ENCODE peak calls at places on chromosomes 16 and 17, in five cellular contexts. R is GM12878, S is HepG2, B is upper lobe of left lung, M is K562. I is an unnamed sample.

GRCh38 chr16:89334988-89335802 is 117.7 kb downstream of the ZNF778 start:
- ATAC-seq in B (peak; percentile 12), S (no peak), M (peak; percentile 19), R (peak; percentile 50), I (peak; percentile 13)

GRCh38 chr16:17397499-17397891 is 73.3 kb downstream of the XYLT1 start:
- ATAC-seq in R (no peak), B (peak; percentile 82), S (peak; percentile 63), M (peak; percentile 42), I (peak; percentile 69)

GRCh38 chr16:46673320-46674013 is 15.5 kb downstream of the VPS35 start:
- ATAC-seq in B (peak; percentile 92), M (peak; percentile 100), R (peak; percentile 99), S (peak; percentile 100), I (peak; percentile 53)

GRCh38 chr16:14572535-14572934 is 57.5 kb downstream of the PARN start:
- ATAC-seq in R (no peak), S (no peak), B (no peak), M (no peak), I (no peak)

GRCh38 chr17:57557363-57557762 is 187.7 kb downstream of the CCDC182 start:
- ATAC-seq in B (no peak), M (no peak), S (no peak), R (no peak), I (no peak)

GRCh38 chr17:56629450-56630187 is 36.1 kb downstream of the NOG start:
- ATAC-seq in B (no peak), S (peak; percentile 99), M (peak; percentile 93), R (peak; percentile 74), I (no peak)

GRCh38 chr17:10699861-10700260 is 2.5 kb downstream of the ADPRM start:
- ATAC-seq in S (no peak), M (no peak), R (no peak), B (no peak), I (no peak)

GRCh38 chr17:76578376-76578775 is 7.3 kb downstream of the ST6GALNAC2 start:
- ATAC-seq in B (peak; percentile 52), R (no peak), M (peak; percentile 63), S (no peak), I (no peak)

GRCh38 chr17:73823684-73824083 is 179.4 kb upstream of the SDK2 start:
- ATAC-seq in M (no peak), S (no peak), B (no peak), R (peak; percentile 30), I (no peak)

GRCh38 chr16:10629592-10629963 is 49.2 kb upstream of the EMP2 start:
- ATAC-seq in S (peak; percentile 73), B (no peak), R (peak; percentile 27), M (peak; percentile 90), I (no peak)

GRCh38 chr17:8859029-8859803 is 8.3 kb downstream of the PIK3R6 start:
- ATAC-seq in S (no peak), B (no peak), M (no peak), R (peak; percentile 22), I (no peak)

DNA sequence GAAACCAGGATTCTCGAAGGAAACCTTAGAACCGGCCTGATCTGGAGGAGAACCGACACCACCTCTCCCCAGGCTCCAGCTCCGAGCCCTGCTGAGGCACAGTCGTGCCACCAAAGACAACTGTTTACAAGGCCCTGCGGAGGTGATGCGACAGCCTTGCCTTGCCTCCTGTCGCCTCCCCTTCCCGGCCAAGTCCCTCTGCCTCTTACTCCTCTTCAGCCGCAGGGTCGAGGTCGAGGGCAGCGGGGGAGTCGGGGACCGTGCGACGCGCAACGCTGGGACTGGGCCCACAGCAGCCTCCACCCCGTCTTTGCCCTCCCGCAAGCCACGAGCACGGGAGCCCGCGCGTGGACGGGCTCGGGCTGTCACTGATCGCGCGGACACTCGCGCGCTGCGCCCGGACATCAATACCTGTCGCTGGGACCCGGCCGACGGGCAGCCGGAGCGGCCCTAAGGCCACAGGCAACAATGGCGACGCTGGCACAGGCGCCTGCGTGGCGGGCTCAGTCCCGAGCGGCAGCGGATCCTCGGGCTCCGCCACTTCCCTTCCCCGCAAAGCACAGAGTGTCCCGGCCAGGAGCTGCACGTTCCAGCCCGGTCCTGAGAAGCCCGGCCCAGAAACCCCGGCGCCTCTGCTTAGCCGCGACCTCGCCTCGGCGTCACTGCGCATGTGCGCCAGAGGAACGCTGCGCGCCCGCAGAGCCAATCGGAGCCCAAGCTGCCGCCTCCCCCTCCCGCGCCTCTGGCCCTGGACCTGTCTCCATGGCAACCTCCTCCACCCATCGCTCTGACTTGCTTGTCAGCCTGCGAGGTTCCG is at the start of gene ZNF287:
- ATAC-seq in B (peak; percentile 94), R (peak; percentile 99), M (peak; percentile 84), S (no peak), I (peak; percentile 99)
- TF ChIP-seq EP300 in B (no peak), R (no peak), M (no peak), S (no peak), I (no peak)

DNA sequence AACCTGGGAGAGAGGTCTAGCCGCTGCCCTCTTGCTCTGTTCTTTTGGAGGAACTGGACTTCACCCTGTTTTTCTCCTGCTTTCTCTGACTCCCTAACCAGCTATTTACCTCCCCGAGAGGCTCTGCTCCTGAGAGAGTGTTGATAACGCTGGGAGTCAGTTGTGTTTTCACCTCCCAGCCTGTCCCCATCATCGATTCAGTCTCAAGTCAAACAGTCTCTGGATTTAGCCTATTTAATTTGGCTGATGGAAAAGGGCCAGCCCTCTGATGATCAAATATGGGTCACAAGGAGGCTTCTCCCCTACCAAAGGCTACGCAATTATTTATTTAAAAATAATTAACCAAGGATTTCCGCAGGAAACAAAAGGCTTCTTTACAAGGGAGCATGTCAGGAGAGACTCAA is 31.8 kb downstream of the HNF1B start:
- ATAC-seq in R (no peak), B (no peak), S (peak; percentile 18), M (no peak), I (no peak)
- TF ChIP-seq POLR2AphosphoS5 in R (no peak), B (no peak), S (no peak), M (no peak), I (no peak)

GRCh38 chr17:67044016-67044772 is at the start of gene CACNG1:
- ATAC-seq in B (no peak), S (no peak), M (no peak), R (no peak), I (no peak)

GRCh38 chr17:67049025-67049739 is 4.8 kb downstream of the CACNG1 start:
- ATAC-seq in R (no peak), M (no peak), B (no peak), S (no peak), I (no peak)

GRCh38 chr17:67044940-67045339 is 586 bp downstream of the CACNG1 start:
- ATAC-seq in R (no peak), B (no peak), S (peak; percentile 16), M (no peak), I (no peak)

GRCh38 chr17:67047382-67047781 is 3.0 kb downstream of the CACNG1 start:
- ATAC-seq in B (no peak), M (no peak), R (no peak), S (peak; percentile 51), I (no peak)

DNA sequence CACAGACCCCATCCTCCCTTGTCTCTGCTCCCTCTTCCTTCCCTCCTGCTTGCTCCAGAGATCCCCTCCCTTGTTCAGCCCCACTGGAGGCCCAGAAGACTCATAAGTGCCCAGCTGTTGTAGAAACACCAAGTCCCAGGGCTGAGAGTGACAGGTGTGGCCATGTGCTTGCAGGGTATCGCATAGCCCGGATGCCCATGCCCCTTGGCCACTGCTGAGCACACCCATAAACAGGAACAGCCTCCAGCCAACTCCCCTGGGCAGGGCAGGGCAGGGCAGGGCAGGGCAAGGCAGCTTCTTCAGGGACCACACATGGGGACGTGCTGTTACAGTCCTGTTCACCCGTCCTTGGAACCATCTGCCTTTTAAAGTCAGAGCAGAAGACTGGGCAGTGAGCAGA is 2.0 kb downstream of the CACNG1 start:
- ATAC-seq in R (no peak), B (no peak), M (no peak), S (no peak), I (no peak)
- TF ChIP-seq EP300 in R (no peak), B (no peak), M (no peak), S (no peak), I (no peak)

GRCh38 chr17:4476512-4477070 is 22.1 kb upstream of the SPNS2 start:
- ATAC-seq in S (no peak), R (no peak), B (peak; percentile 56), M (no peak), I (peak; percentile 13)
- TF ChIP-seq POLR2AphosphoS5 in S (no peak), R (no peak), B (no peak), M (no peak), I (no peak)

GRCh38 chr17:18124346-18125126 is 16.0 kb downstream of the MYO15A start:
- ATAC-seq in B (no peak), S (no peak), M (peak; percentile 28), R (no peak), I (no peak)
- TF ChIP-seq EP300 in B (no peak), S (no peak), M (no peak), R (no peak), I (no peak)

GRCh38 chr16:65731840-65732239 is 610.0 kb upstream of the CDH11 start:
- ATAC-seq in M (no peak), B (no peak), S (no peak), R (no peak), I (no peak)
- TF ChIP-seq POLR2AphosphoS5 in M (no peak), B (no peak), S (no peak), R (no peak), I (no peak)

GRCh38 chr16:27326738-27327585 is 13.2 kb downstream of the IL4R start:
- ATAC-seq in R (peak; percentile 77), S (peak; percentile 78), M (no peak), B (peak; percentile 90), I (peak; percentile 88)
- TF ChIP-seq EP300 in R (no peak), S (no peak), M (no peak), B (peak; percentile 94), I (no peak)

DNA sequence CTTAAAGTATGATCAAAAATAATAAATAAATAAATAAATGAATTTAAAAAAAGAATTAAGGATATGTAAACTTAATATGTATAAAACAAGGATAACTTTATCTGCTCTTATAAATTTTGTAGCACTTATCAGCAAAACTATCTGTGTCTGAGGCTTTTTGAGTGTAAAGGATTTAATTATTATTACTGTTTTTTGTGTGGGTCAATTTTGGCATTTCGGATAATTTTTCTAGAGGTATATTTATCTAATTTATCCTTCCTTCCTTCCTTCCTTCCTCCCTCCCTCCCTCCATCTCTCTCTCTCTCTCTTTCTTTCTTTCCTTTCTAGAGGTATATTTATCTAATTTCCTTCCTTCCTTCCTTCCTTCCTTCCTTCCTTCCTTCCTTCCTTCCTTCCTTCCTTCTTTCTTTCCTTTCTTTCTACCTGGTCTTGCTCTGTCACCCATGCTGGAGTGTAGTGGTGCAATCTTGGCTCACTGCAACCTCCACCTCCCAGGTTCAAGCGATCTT is 120.8 kb downstream of the ABCA8 start:
- ATAC-seq in B (no peak), M (no peak), S (no peak), R (no peak), I (no peak)
- TF ChIP-seq POLR2AphosphoS5 in B (no peak), M (no peak), S (no peak), R (no peak), I (no peak)